ENCODE peak calls at places on chromosomes 12 and 14, in five cellular contexts. R, T, K, Q and L are unnamed samples.

GRCh38 chr14:35201066-35201465 is 78.7 kb downstream of the PRORP start:
- DNase-seq in K (no peak), R (no peak), T (no peak), Q (no peak), L (no peak)

GRCh38 chr14:74512431-74512830 is 18.9 kb downstream of the ISCA2 start:
- DNase-seq in T (no peak), R (no peak), Q (no peak), K (no peak), L (no peak)

GRCh38 chr12:3041558-3042164 is 35.5 kb upstream of the TSPAN9 start:
- DNase-seq in R (peak; percentile 69), K (peak; percentile 68), T (peak; percentile 91), Q (peak; percentile 59), L (peak; percentile 69)

GRCh38 chr12:119602695-119603094 is 9.1 kb downstream of the TMEM233 start:
- DNase-seq in K (no peak), R (no peak), Q (no peak), T (no peak), L (no peak)

GRCh38 chr12:1911598-1912575 is 6.6 kb downstream of the CACNA2D4 start:
- DNase-seq in Q (no peak), K (no peak), T (no peak), R (no peak), L (no peak)

GRCh38 chr12:132218915-132219314 is 74.7 kb downstream of the NOC4L start:
- DNase-seq in R (peak; percentile 52), K (peak; percentile 19), T (peak; percentile 68), Q (no peak), L (no peak)

GRCh38 chr12:123892180-123892559 is 80.5 kb downstream of the CCDC92 start:
- DNase-seq in K (no peak), Q (no peak), T (no peak), R (no peak), L (no peak)

GRCh38 chr14:101349108-101349507 is 212.2 kb upstream of the DIO3 start:
- DNase-seq in R (no peak), T (no peak), K (no peak), Q (no peak), L (no peak)

GRCh38 chr14:68285421-68286179 is 466.0 kb downstream of the RAD51B start:
- DNase-seq in K (no peak), T (no peak), R (no peak), Q (peak; percentile 14), L (no peak)

GRCh38 chr14:105414456-105415371 is 4.9 kb upstream of the MTA1 start:
- DNase-seq in K (peak; percentile 72), Q (peak; percentile 60), R (no peak), T (peak; percentile 79), L (peak; percentile 26)

GRCh38 chr12:16880864-16881285 is 274.9 kb upstream of the LMO3 start:
- DNase-seq in Q (no peak), R (no peak), K (no peak), T (peak; percentile 36), L (no peak)

GRCh38 chr12:54371328-54372112 is 7.2 kb upstream of the GPR84 start:
- DNase-seq in Q (no peak), K (peak; percentile 16), T (no peak), R (no peak), L (no peak)

GRCh38 chr12:82034769-82035168 is 275.6 kb upstream of the PPFIA2 start:
- DNase-seq in T (no peak), Q (no peak), R (no peak), K (no peak), L (no peak)

GRCh38 chr14:57277062-57277461 is 8.3 kb downstream of the AP5M1 start:
- DNase-seq in Q (no peak), K (no peak), T (no peak), R (no peak), L (no peak)
- H3K79me2 ChIP-seq in Q (peaks cover 14% of the 10 kb centered on the region), K (peaks cover 21% of the 10 kb centered on the region), T (peaks cover 61% of the 10 kb centered on the region), R (peaks cover 32% of the 10 kb centered on the region), L (peaks cover 43% of the 10 kb centered on the region)

GRCh38 chr14:96231731-96232130 is 24.3 kb upstream of the BDKRB1 start:
- DNase-seq in T (no peak), R (no peak), Q (no peak), K (no peak), L (no peak)
- H3K9me3 ChIP-seq in T (no peaks in the 10 kb centered on the region), R (no peaks in the 10 kb centered on the region), Q (no peaks in the 10 kb centered on the region), K (no peaks in the 10 kb centered on the region), L (no peaks in the 10 kb centered on the region)

GRCh38 chr12:129903092-129903945 is 506 bp downstream of the TMEM132D start:
- DNase-seq in K (no peak), Q (peak; percentile 28), R (no peak), T (peak; percentile 57), L (no peak)

GRCh38 chr12:129903956-129904769 is at the start of gene TMEM132D:
- DNase-seq in K (no peak), Q (peak; percentile 42), R (no peak), T (peak; percentile 73), L (no peak)

GRCh38 chr12:129901256-129901655 is 2.6 kb downstream of the TMEM132D start:
- DNase-seq in K (no peak), T (no peak), R (no peak), Q (peak; percentile 79), L (peak; percentile 2)

GRCh38 chr12:129900306-129900705 is 3.5 kb downstream of the TMEM132D start:
- DNase-seq in T (no peak), Q (no peak), R (no peak), K (no peak), L (no peak)

GRCh38 chr12:129902371-129903091 is 1.3 kb downstream of the TMEM132D start:
- DNase-seq in Q (no peak), R (no peak), T (peak; percentile 11), K (no peak), L (no peak)
- H3K9ac ChIP-seq in Q (no peak overlapping the region), R (no peak overlapping the region), T (no peak overlapping the region), K (no peak overlapping the region), L (no peak overlapping the region)

GRCh38 chr12:112419269-112420133 is 754 bp downstream of the PTPN11 start:
- DNase-seq in T (peak; percentile 75), K (peak; percentile 75), R (no peak), Q (peak; percentile 78), L (peak; percentile 84)

GRCh38 chr12:112421363-112421762 is 2.6 kb downstream of the PTPN11 start:
- DNase-seq in K (no peak), Q (no peak), T (no peak), R (no peak), L (no peak)

GRCh38 chr12:112422531-112422930 is 3.8 kb downstream of the PTPN11 start:
- DNase-seq in T (no peak), K (no peak), Q (no peak), R (no peak), L (no peak)

GRCh38 chr12:112418596-112419268 is at the start of gene PTPN11:
- DNase-seq in R (peak; percentile 45), T (peak; percentile 93), Q (peak; percentile 80), K (peak; percentile 89), L (peak; percentile 84)

DNA sequence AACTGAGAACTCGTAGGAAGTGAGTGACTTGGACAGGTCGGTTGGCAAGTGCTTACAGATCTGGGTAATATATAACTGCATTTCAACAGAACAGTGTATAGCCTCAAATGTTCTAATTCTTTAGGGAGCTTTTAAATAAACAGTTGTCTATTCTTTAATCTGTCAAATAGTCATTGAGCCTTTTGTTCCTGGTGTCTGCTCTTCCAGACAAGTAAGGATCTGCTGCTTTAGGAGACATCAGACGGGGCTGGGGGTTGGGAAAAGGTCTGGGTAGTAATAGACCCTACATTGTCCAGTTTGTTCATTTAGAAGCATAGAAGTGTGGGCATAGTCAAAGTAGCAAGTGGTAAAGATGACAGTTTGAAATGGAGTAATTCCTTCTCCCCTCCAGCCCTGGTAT is 2.0 kb downstream of the PTPN11 start:
- DNase-seq in K (no peak), T (no peak), R (no peak), Q (no peak), L (no peak)
- H3K79me2 ChIP-seq in K (peaks cover 67% of the 10 kb centered on the region), T (peaks cover 79% of the 10 kb centered on the region), R (peaks cover 72% of the 10 kb centered on the region), Q (peaks cover 63% of the 10 kb centered on the region), L (peaks cover 69% of the 10 kb centered on the region)

DNA sequence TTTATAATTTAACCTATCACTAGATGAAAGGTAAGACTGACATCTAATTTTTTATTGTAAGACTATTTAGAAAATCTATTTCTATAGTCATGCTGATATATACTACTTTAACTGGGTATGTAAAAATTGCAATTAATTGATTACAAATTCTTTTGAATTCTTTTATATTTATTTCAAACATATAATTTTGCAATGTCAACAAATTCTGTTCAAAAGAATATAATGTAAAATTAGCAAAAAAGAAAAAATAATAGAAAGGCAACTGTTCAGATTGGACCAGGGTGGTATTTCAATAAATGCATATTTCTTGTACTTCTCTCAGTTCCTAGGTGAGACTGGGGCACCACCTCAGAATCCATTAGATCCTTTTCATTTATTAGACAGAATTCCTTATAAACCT is 1053.5 kb upstream of the FBXO33 start:
- DNase-seq in K (no peak), Q (no peak), T (no peak), R (no peak), L (no peak)
- H3K9me3 ChIP-seq in K (no peaks in the 10 kb centered on the region), Q (no peaks in the 10 kb centered on the region), T (no peaks in the 10 kb centered on the region), R (no peaks in the 10 kb centered on the region), L (peaks cover 2% of the 10 kb centered on the region)